ENCODE peak calls at places on chromosomes 11 and 22, in eight cellular contexts. K is GM12865; P is NCI-H774; N is Peyer's patch; I is LoVo; C is hippocampal formation; Y is stimulated activated naive CD4-positive, alpha-beta T cell treated with Interleukin-2 at 50 U/mL for 16 hours; E is memory B cell. F is an unnamed sample.
A peak's percentile ranks its signal among the peaks of the same experiment; 100 is the strongest.

GRCh38 chr22:35070451-35071093 is 4.6 kb downstream of the ISX start:
- DNase-seq in I (no peak), N (no peak), C (no peak), P (no peak), Y (no peak), E (no peak), K (no peak), F (peak; percentile 43)

GRCh38 chr11:15947681-15948648 is 408.4 kb downstream of the SOX6 start:
- DNase-seq in E (no peak), K (no peak), I (no peak), C (no peak), Y (no peak), P (no peak), N (no peak), F (no peak)

GRCh38 chr22:17198188-17199130 is 20.8 kb downstream of the ADA2 start:
- DNase-seq in K (no peak), N (no peak), Y (no peak), I (no peak), P (peak; percentile 36), C (no peak), E (no peak), F (peak; percentile 28)

GRCh38 chr22:17866621-17867020 is 92.4 kb upstream of the BID start:
- DNase-seq in Y (no peak), N (no peak), E (no peak), K (no peak), P (no peak), I (no peak), C (no peak), F (no peak)

GRCh38 chr22:36352775-36353507 is 34.8 kb downstream of the MYH9 start:
- DNase-seq in E (no peak), C (no peak), Y (peak; percentile 30), K (no peak), N (no peak), P (no peak), I (no peak), F (no peak)

GRCh38 chr11:2586793-2587131 is 113.0 kb downstream of the KCNQ1OT1 start:
- DNase-seq in I (no peak), Y (no peak), P (no peak), C (no peak), E (no peak), N (no peak), K (no peak), F (no peak)

GRCh38 chr11:114059278-114059983 is at the start of gene ZBTB16:
- DNase-seq in I (no peak), Y (peak; percentile 59), C (peak; percentile 89), E (no peak), N (peak; percentile 72), P (peak; percentile 74), K (no peak), F (peak; percentile 83)

GRCh38 chr11:126423154-126423553 is 67.7 kb downstream of the ST3GAL4 start:
- DNase-seq in E (no peak), C (no peak), P (no peak), K (no peak), N (no peak), I (no peak), Y (no peak), F (no peak)

GRCh38 chr11:818396-819128 is at the start of gene PNPLA2:
- DNase-seq in N (no peak), C (no peak), E (no peak), K (no peak), P (no peak), Y (no peak), I (no peak), F (peak; percentile 85)

GRCh38 chr22:31944700-31945477 is 554 bp downstream of the YWHAH start:
- DNase-seq in N (peak; percentile 45), I (peak; percentile 28), P (no peak), C (no peak), K (peak; percentile 22), E (no peak), Y (peak; percentile 26), F (peak; percentile 40)

GRCh38 chr11:10925149-10925926 is 67.5 kb upstream of the ZBED5 start:
- DNase-seq in Y (no peak), C (no peak), K (no peak), P (no peak), I (no peak), N (no peak), E (no peak), F (no peak)

GRCh38 chr11:10327254-10327653 is 22.4 kb downstream of the ADM start:
- DNase-seq in C (no peak), I (no peak), N (no peak), Y (no peak), E (no peak), P (no peak), K (no peak), F (no peak)

GRCh38 chr11:17828311-17828751 is 93.8 kb downstream of the KCNC1 start:
- DNase-seq in P (no peak), N (no peak), I (no peak), C (no peak), Y (no peak), K (no peak), E (no peak), F (no peak)

GRCh38 chr11:91011503-91011902 is 788.7 kb upstream of the CHORDC1 start:
- DNase-seq in E (no peak), C (no peak), I (no peak), Y (no peak), P (no peak), N (no peak), K (no peak), F (no peak)

GRCh38 chr11:79439430-79439892 is 1.4 kb downstream of the TENM4 start:
- DNase-seq in Y (no peak), P (peak; percentile 40), N (no peak), K (no peak), C (no peak), E (no peak), I (no peak), F (no peak)

GRCh38 chr11:57434640-57435546 is 8.0 kb upstream of the SLC43A3 start:
- DNase-seq in Y (no peak), C (no peak), E (no peak), N (no peak), P (no peak), K (no peak), I (no peak), F (no peak)

GRCh38 chr11:46332568-46333128 is 14.6 kb upstream of the DGKZ start:
- DNase-seq in I (no peak), P (no peak), N (peak; percentile 18), C (no peak), K (no peak), Y (peak; percentile 72), E (no peak), F (no peak)

GRCh38 chr11:131240421-131240820 is 130.0 kb upstream of the NTM start:
- DNase-seq in C (no peak), I (no peak), Y (no peak), K (no peak), N (no peak), P (no peak), E (no peak), F (no peak)

GRCh38 chr22:49141761-49142160 is 685.9 kb downstream of the BRD1 start:
- DNase-seq in C (no peak), Y (no peak), N (no peak), I (no peak), K (no peak), P (no peak), E (no peak), F (no peak)

GRCh38 chr11:62614275-62614674 is 1.2 kb downstream of the ROM1 start:
- DNase-seq in K (no peak), E (no peak), Y (peak; percentile 45), N (no peak), I (no peak), C (no peak), P (no peak), F (peak; percentile 50)

GRCh38 chr11:296976-297665 is 2.2 kb downstream of the IFITM5 start:
- DNase-seq in Y (no peak), N (no peak), K (no peak), C (no peak), I (no peak), E (no peak), P (no peak), F (no peak)

GRCh38 chr11:7637447-7638157 is 35.7 kb downstream of the CYB5R2 start:
- DNase-seq in Y (no peak), K (no peak), E (no peak), P (no peak), N (no peak), I (no peak), C (no peak), F (no peak)

GRCh38 chr11:121482231-121483129 is 29.7 kb upstream of the SORL1-AS1 start:
- DNase-seq in E (peak; percentile 19), K (peak; percentile 87), N (peak; percentile 59), P (no peak), I (no peak), Y (peak; percentile 34), C (no peak), F (peak; percentile 26)

GRCh38 chr22:50276143-50276542 is 6.0 kb upstream of the MAPK11 start:
- DNase-seq in K (peak; percentile 96), P (no peak), C (peak; percentile 69), I (no peak), Y (no peak), N (peak; percentile 56), E (peak; percentile 30), F (peak; percentile 61)

GRCh38 chr11:70272009-70272408 is 1.5 kb downstream of the PPFIA1 start:
- DNase-seq in Y (no peak), I (no peak), E (no peak), C (no peak), N (no peak), K (no peak), P (no peak), F (no peak)

F was measured in small intestine.